ENCODE peak calls at places on chromosomes 16 and 17, in seven cellular contexts. W is AG10803, M is dorsolateral prefrontal cortex, K is cardiac fibroblast, P is ovary, L is mucosa of descending colon, T is omental fat pad. I is an unnamed sample.

GRCh38 chr17:50316016-50316587 is 29.8 kb upstream of the XYLT2 start:
- DNase-seq in W (no peak), M (no peak), K (no peak), P (no peak), L (no peak), T (no peak), I (no peak)

GRCh38 chr17:45090711-45091110 is 29.6 kb downstream of the NMT1 start:
- DNase-seq in W (peak; percentile 16), M (no peak), K (no peak), P (no peak), L (no peak), T (no peak), I (no peak)

GRCh38 chr16:7218936-7219335 is 113.7 kb upstream of the RBFOX1 start:
- DNase-seq in W (no peak), M (no peak), K (no peak), P (no peak), L (no peak), T (no peak), I (no peak)

GRCh38 chr16:16014329-16015224 is 65.2 kb downstream of the ABCC1 start:
- DNase-seq in W (peak; percentile 57), M (no peak), K (peak; percentile 78), P (peak; percentile 47), L (peak; percentile 42), T (no peak), I (no peak)

GRCh38 chr17:77844681-77845080 is 113.8 kb upstream of the TNRC6C start:
- DNase-seq in W (no peak), M (no peak), K (no peak), P (no peak), L (peak; percentile 22), T (no peak), I (no peak)

GRCh38 chr17:78573955-78574354 is 3.2 kb downstream of the DNAH17 start:
- DNase-seq in W (no peak), M (no peak), K (no peak), P (no peak), L (no peak), T (no peak), I (no peak)

GRCh38 chr16:70377782-70378181 is 31.1 kb downstream of the DDX19A start:
- DNase-seq in W (no peak), M (no peak), K (no peak), P (no peak), L (no peak), T (no peak), I (no peak)

GRCh38 chr16:77219437-77219836 is 20.2 kb downstream of the SYCE1L start:
- DNase-seq in W (no peak), M (no peak), K (no peak), P (no peak), L (no peak), T (no peak), I (no peak)

GRCh38 chr17:7217113-7217987 is 2.3 kb downstream of the DLG4 start:
- DNase-seq in W (peak; percentile 75), M (no peak), K (peak; percentile 89), P (peak; percentile 75), L (peak; percentile 51), T (no peak), I (no peak)

GRCh38 chr16:70573451-70574121 is 50.0 kb downstream of the SF3B3 start:
- DNase-seq in W (peak; percentile 91), M (no peak), K (peak; percentile 97), P (no peak), L (no peak), T (no peak), I (no peak)

GRCh38 chr16:46970089-46970488 is 3.4 kb downstream of the DNAJA2 start:
- DNase-seq in W (no peak), M (no peak), K (no peak), P (peak; percentile 25), L (no peak), T (no peak), I (no peak)

GRCh38 chr16:68704232-68704867 is 32.7 kb upstream of the CDH1 start:
- DNase-seq in W (peak; percentile 55), M (peak; percentile 84), K (peak; percentile 73), P (peak; percentile 61), L (peak; percentile 92), T (peak; percentile 46), I (peak; percentile 48)

GRCh38 chr16:2586241-2586640 is 48.4 kb downstream of the PDPK1 start:
- DNase-seq in W (no peak), M (peak; percentile 31), K (no peak), P (peak; percentile 16), L (no peak), T (no peak), I (no peak)

GRCh38 chr16:64153718-64154117 is 968.1 kb downstream of the CDH11 start:
- DNase-seq in W (peak; percentile 52), M (no peak), K (no peak), P (no peak), L (no peak), T (no peak), I (no peak)

GRCh38 chr17:42179911-42180410 is 981 bp downstream of the KCNH4 start:
- DNase-seq in W (peak; percentile 21), M (no peak), K (peak; percentile 45), P (peak; percentile 69), L (peak; percentile 57), T (no peak), I (peak; percentile 32)

GRCh38 chr17:19771971-19772630 is 24.0 kb upstream of the ALDH3A1 start:
- DNase-seq in W (no peak), M (no peak), K (no peak), P (no peak), L (no peak), T (no peak), I (no peak)

GRCh38 chr17:2433696-2434095 is 32.8 kb upstream of the MNT start:
- DNase-seq in W (no peak), M (no peak), K (no peak), P (no peak), L (no peak), T (no peak), I (no peak)

GRCh38 chr17:55168970-55169687 is 95.6 kb upstream of the HLF start:
- DNase-seq in W (no peak), M (no peak), K (no peak), P (no peak), L (no peak), T (no peak), I (no peak)

DNA sequence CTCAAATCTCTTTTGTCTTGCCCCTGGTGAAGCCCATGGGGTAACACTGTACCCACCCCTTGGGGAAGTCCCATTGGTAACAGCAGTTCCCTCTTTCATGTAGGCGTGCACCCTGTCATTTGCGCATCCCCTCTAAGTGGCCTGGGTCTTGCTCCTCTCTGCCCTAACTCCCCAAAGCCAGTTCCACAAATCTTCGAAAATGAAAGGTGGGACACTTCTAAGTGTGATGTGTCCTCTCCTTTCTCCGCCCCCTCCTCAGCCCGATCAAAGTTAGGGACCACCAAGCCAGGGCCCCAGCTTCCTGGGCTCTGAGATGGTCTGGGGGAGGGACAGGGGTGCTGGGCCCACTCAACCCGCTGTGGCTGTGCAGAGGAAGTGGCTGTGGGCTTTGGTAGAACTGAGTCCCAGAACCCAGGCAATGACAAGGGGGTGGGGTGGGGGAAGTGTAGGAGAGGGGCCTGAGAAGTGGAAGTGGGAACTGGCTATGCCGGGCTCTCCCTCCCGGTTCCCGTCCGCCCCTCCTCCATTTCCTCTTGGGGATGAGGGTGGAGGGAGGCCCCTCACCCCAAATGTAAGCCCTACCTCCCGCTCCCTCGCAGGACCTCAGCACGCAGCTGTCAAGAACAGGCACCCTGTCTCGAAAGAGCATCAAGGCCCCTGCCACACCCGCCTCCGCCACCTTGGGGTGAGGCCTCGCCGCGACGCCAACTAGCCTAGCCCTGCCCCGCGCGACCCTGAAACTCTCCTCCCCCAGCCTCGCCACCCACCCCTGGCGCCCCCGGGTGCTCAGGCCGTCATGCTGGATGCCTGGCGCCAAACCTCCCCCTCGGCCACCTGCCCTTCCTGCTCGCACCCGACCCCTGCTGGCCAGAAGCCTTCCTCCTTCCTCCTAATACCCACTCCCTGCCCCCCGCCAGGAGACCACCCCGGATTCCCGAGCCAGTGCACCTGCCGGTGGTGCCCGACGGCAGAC is 8.7 kb downstream of the ABI3 start:
- DNase-seq in W (no peak), M (no peak), K (no peak), P (no peak), L (peak; percentile 66), T (no peak), I (peak; percentile 44)
- TF ChIP-seq CTCF in W (peak; percentile 9), M (no peak), K (peak; percentile 4), P (no peak), L (no peak), T (no peak), I (no peak)

GRCh38 chr17:47717261-47717697 is 15.8 kb upstream of the TBX21 start:
- DNase-seq in W (no peak), M (no peak), K (no peak), P (no peak), L (peak; percentile 27), T (no peak), I (no peak)
- TF ChIP-seq CTCF in W (peak; percentile 41), M (peak; percentile 22), K (peak; percentile 47), P (no peak), L (no peak), T (no peak), I (no peak)

GRCh38 chr16:56605475-56605874 is 2.9 kb upstream of the MT2A start:
- DNase-seq in W (no peak), M (no peak), K (no peak), P (no peak), L (no peak), T (no peak), I (no peak)

GRCh38 chr16:56604966-56605365 is 3.4 kb upstream of the MT2A start:
- DNase-seq in W (no peak), M (no peak), K (no peak), P (no peak), L (no peak), T (no peak), I (no peak)

GRCh38 chr16:56606071-56606687 is 2.2 kb upstream of the MT2A start:
- DNase-seq in W (no peak), M (no peak), K (peak; percentile 91), P (peak; percentile 70), L (no peak), T (peak; percentile 77), I (no peak)

GRCh38 chr16:56601325-56601724 is 7.1 kb upstream of the MT2A start:
- DNase-seq in W (no peak), M (no peak), K (no peak), P (no peak), L (no peak), T (no peak), I (no peak)

GRCh38 chr16:56603589-56603988 is 4.8 kb upstream of the MT2A start:
- DNase-seq in W (peak; percentile 38), M (no peak), K (peak; percentile 50), P (no peak), L (peak; percentile 48), T (no peak), I (no peak)
- TF ChIP-seq CTCF in W (peak; percentile 50), M (peak; percentile 59), K (peak; percentile 40), P (no peak), L (peak; percentile 12), T (no peak), I (no peak)

GRCh38 chr17:82843904-82844640 is 4.2 kb upstream of the ZNF750 start:
- DNase-seq in W (no peak), M (no peak), K (no peak), P (no peak), L (peak; percentile 18), T (no peak), I (no peak)

GRCh38 chr17:82844796-82845162 is 5.0 kb upstream of the ZNF750 start:
- DNase-seq in W (no peak), M (no peak), K (no peak), P (no peak), L (peak; percentile 20), T (no peak), I (no peak)

GRCh38 chr17:82840431-82840831 is 609 bp upstream of the ZNF750 start:
- DNase-seq in W (no peak), M (no peak), K (no peak), P (peak; percentile 13), L (no peak), T (no peak), I (no peak)

GRCh38 chr17:82839617-82840292 is at the start of gene ZNF750:
- DNase-seq in W (no peak), M (no peak), K (no peak), P (peak; percentile 11), L (no peak), T (no peak), I (no peak)

GRCh38 chr17:82841921-82842596 is 2.2 kb upstream of the ZNF750 start:
- DNase-seq in W (no peak), M (no peak), K (no peak), P (peak; percentile 11), L (no peak), T (no peak), I (no peak)
- TF ChIP-seq CTCF in W (no peak), M (no peak), K (no peak), P (no peak), L (no peak), T (no peak), I (no peak)

I was measured in activated B cell treated with CpG ODN at 0.5 μM for 24 hours.